ENCODE peak calls at places on chromosomes 13 and 19, in six cellular contexts. B is A549; X is AG08396; S is sciatic nerve; J is activated CD4-positive, alpha-beta T cell treated with anti-CD3 and anti-CD28 coated beads, Interleukin-2, amount 50 U/mL, for 24 hours; I is astrocyte of the hippocampus. W is an unnamed sample.

GRCh38 chr13:38180100-38180499 is 169.6 kb upstream of the UFM1 start:
- DNase-seq in B (no peak), X (no peak), S (no peak), J (no peak), I (peak; percentile 6), W (no peak)

GRCh38 chr19:45321848-45322247 is 827 bp downstream of the CKM start:
- DNase-seq in B (no peak), X (no peak), S (no peak), J (no peak), I (no peak), W (no peak)

GRCh38 chr19:5309438-5310204 is 31.0 kb downstream of the PTPRS start:
- DNase-seq in B (no peak), X (no peak), S (peak; percentile 67), J (no peak), I (peak; percentile 36), W (no peak)

GRCh38 chr19:46788968-46789338 is 559 bp upstream of the SLC1A5 start:
- DNase-seq in B (no peak), X (no peak), S (no peak), J (no peak), I (no peak), W (no peak)

GRCh38 chr19:10505583-10506229 is 2.5 kb upstream of the KEAP1 start:
- DNase-seq in B (peak; percentile 77), X (peak; percentile 78), S (peak; percentile 85), J (peak; percentile 62), I (peak; percentile 69), W (peak; percentile 57)

GRCh38 chr19:18833141-18833476 is 1.4 kb downstream of the UPF1 start:
- DNase-seq in B (no peak), X (peak; percentile 13), S (no peak), J (no peak), I (peak; percentile 35), W (no peak)

GRCh38 chr13:48505597-48506091 is 27.2 kb downstream of the RCBTB2 start:
- DNase-seq in B (no peak), X (peak; percentile 39), S (no peak), J (no peak), I (no peak), W (no peak)

GRCh38 chr13:95197548-95197947 is 103.7 kb downstream of the ABCC4 start:
- DNase-seq in B (no peak), X (no peak), S (no peak), J (no peak), I (no peak), W (no peak)

GRCh38 chr13:49602005-49602404 is 16.6 kb upstream of the RCBTB1 start:
- DNase-seq in B (no peak), X (no peak), S (no peak), J (no peak), I (no peak), W (peak; percentile 20)

GRCh38 chr19:49148784-49149651 is 6.2 kb downstream of the HRC start:
- DNase-seq in B (peak; percentile 96), X (peak; percentile 94), S (peak; percentile 98), J (peak; percentile 49), I (peak; percentile 97), W (peak; percentile 97)